ENCODE peak calls at places on chromosomes 16 and 17, in five cellular contexts. One of them, this sample, is unnamed.

GRCh38 chr16:2025251-2025650 is 1.5 kb upstream of the NHERF2 start:
- DNase-seq in A673: no peak
- DNase-seq in pancreas: no peak
- DNase-seq in neuronal stem cell: no peak
- DNase-seq in colonic mucosa: no peak
- DNase-seq in this sample: no peak

GRCh38 chr16:72715267-72715666 is 332.7 kb downstream of the ZFHX3 start:
- DNase-seq in colonic mucosa: no peak
- DNase-seq in A673: no peak
- DNase-seq in neuronal stem cell: no peak
- DNase-seq in pancreas: no peak
- DNase-seq in this sample: no peak

GRCh38 chr16:2156025-2156848 is 655 bp downstream of the TRAF7 start:
- DNase-seq in pancreas: peak; percentile 39
- DNase-seq in colonic mucosa: peak; percentile 39
- DNase-seq in A673: peak; percentile 41
- DNase-seq in neuronal stem cell: no peak
- DNase-seq in this sample: peak; percentile 62

GRCh38 chr16:65315004-65315398 is 193.1 kb upstream of the CDH11 start:
- DNase-seq in colonic mucosa: peak; percentile 19
- DNase-seq in pancreas: no peak
- DNase-seq in A673: no peak
- DNase-seq in neuronal stem cell: no peak
- DNase-seq in this sample: peak; percentile 78

GRCh38 chr16:11329080-11329491 is 16.2 kb upstream of the RMI2 start:
- DNase-seq in A673: peak; percentile 54
- DNase-seq in pancreas: no peak
- DNase-seq in colonic mucosa: no peak
- DNase-seq in neuronal stem cell: no peak
- DNase-seq in this sample: no peak

GRCh38 chr16:84869464-84869863 is 49.7 kb downstream of the CRISPLD2 start:
- DNase-seq in A673: no peak
- DNase-seq in neuronal stem cell: no peak
- DNase-seq in colonic mucosa: no peak
- DNase-seq in pancreas: no peak
- DNase-seq in this sample: no peak

GRCh38 chr17:40827746-40828453 is 5.5 kb upstream of the KRT10 start:
- DNase-seq in pancreas: no peak
- DNase-seq in A673: peak; percentile 53
- DNase-seq in neuronal stem cell: no peak
- DNase-seq in colonic mucosa: no peak
- DNase-seq in this sample: no peak

GRCh38 chr17:8029121-8029520 is 9.7 kb upstream of the ALOX15B start:
- DNase-seq in colonic mucosa: no peak
- DNase-seq in neuronal stem cell: no peak
- DNase-seq in pancreas: no peak
- DNase-seq in A673: no peak
- DNase-seq in this sample: no peak

GRCh38 chr16:65754799-65755691 is 611.4 kb upstream of the CDH5 start:
- DNase-seq in A673: no peak
- DNase-seq in pancreas: no peak
- DNase-seq in colonic mucosa: peak; percentile 17
- DNase-seq in neuronal stem cell: no peak
- DNase-seq in this sample: no peak

GRCh38 chr17:27572665-27573064 is 58.3 kb upstream of the LGALS9 start:
- DNase-seq in pancreas: no peak
- DNase-seq in A673: no peak
- DNase-seq in neuronal stem cell: no peak
- DNase-seq in colonic mucosa: no peak
- DNase-seq in this sample: no peak

GRCh38 chr17:65518256-65518655 is 43.2 kb downstream of the AXIN2 start:
- DNase-seq in A673: no peak
- DNase-seq in neuronal stem cell: no peak
- DNase-seq in colonic mucosa: no peak
- DNase-seq in pancreas: no peak
- DNase-seq in this sample: no peak

GRCh38 chr16:726438-727290 is at the start of the genes CCDC78 and HAGHL:
- DNase-seq in neuronal stem cell: no peak
- DNase-seq in A673: peak; percentile 53
- DNase-seq in pancreas: no peak
- DNase-seq in colonic mucosa: peak; percentile 80
- DNase-seq in this sample: no peak

DNA sequence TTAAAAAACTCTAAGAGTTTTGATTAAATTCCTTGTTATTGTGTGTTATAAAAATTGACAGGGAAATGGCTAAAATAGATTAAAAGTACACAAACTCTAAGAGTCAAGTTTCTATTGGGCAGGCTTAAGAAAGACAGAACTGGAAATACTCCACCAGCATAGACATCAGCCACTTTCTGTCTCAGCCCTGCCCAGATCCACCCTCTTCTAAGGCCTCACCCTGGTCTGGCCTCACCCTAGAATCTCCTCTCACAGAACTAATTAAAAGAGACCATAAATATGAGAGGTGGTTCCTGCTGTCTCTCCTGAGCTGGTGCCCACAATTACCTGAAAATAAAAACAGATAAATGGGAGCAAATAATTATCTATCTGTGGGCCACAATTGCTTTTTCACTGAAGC is 1951.0 kb downstream of the TP53TG3F start:
- DNase-seq in neuronal stem cell: no peak
- DNase-seq in pancreas: no peak
- DNase-seq in colonic mucosa: no peak
- DNase-seq in A673: no peak
- DNase-seq in this sample: no peak
- H3K4me1 ChIP-seq in neuronal stem cell: no peaks in the 10 kb centered on the region
- H3K4me1 ChIP-seq in pancreas: no peaks in the 10 kb centered on the region
- H3K4me1 ChIP-seq in colonic mucosa: no peaks in the 10 kb centered on the region
- H3K4me1 ChIP-seq in A673: no peaks in the 10 kb centered on the region
- H3K4me1 ChIP-seq in this sample: no peaks in the 10 kb centered on the region

GRCh38 chr16:67533024-67533560 is 4.5 kb downstream of the RIPOR1 start:
- DNase-seq in colonic mucosa: no peak
- DNase-seq in A673: no peak
- DNase-seq in neuronal stem cell: no peak
- DNase-seq in pancreas: no peak
- DNase-seq in this sample: no peak
- H3K4me1 ChIP-seq in colonic mucosa: peaks cover 14% of the 10 kb centered on the region
- H3K4me1 ChIP-seq in A673: peaks cover 21% of the 10 kb centered on the region
- H3K4me1 ChIP-seq in neuronal stem cell: peaks cover 14% of the 10 kb centered on the region
- H3K4me1 ChIP-seq in pancreas: peaks cover 11% of the 10 kb centered on the region
- H3K4me1 ChIP-seq in this sample: no peaks in the 10 kb centered on the region

GRCh38 chr16:23293016-23293415 is 9.1 kb upstream of the SCNN1B start:
- DNase-seq in colonic mucosa: no peak
- DNase-seq in pancreas: no peak
- DNase-seq in A673: no peak
- DNase-seq in neuronal stem cell: no peak
- DNase-seq in this sample: no peak
- H3K4me1 ChIP-seq in colonic mucosa: no peaks in the 10 kb centered on the region
- H3K4me1 ChIP-seq in pancreas: no peaks in the 10 kb centered on the region
- H3K4me1 ChIP-seq in A673: no peaks in the 10 kb centered on the region
- H3K4me1 ChIP-seq in neuronal stem cell: no peaks in the 10 kb centered on the region
- H3K4me1 ChIP-seq in this sample: no peaks in the 10 kb centered on the region

GRCh38 chr17:50051082-50051576 is 4.8 kb upstream of the ITGA3 start:
- DNase-seq in A673: peak; percentile 67
- DNase-seq in pancreas: no peak
- DNase-seq in colonic mucosa: no peak
- DNase-seq in neuronal stem cell: no peak
- DNase-seq in this sample: no peak

GRCh38 chr17:50052241-50052788 is 3.6 kb upstream of the ITGA3 start:
- DNase-seq in pancreas: no peak
- DNase-seq in neuronal stem cell: no peak
- DNase-seq in A673: no peak
- DNase-seq in colonic mucosa: peak; percentile 47
- DNase-seq in this sample: no peak

GRCh38 chr17:50053654-50053960 is 2.3 kb upstream of the ITGA3 start:
- DNase-seq in A673: no peak
- DNase-seq in neuronal stem cell: no peak
- DNase-seq in colonic mucosa: no peak
- DNase-seq in pancreas: no peak
- DNase-seq in this sample: no peak

GRCh38 chr17:50051606-50052005 is 4.3 kb upstream of the ITGA3 start:
- DNase-seq in colonic mucosa: no peak
- DNase-seq in pancreas: no peak
- DNase-seq in neuronal stem cell: no peak
- DNase-seq in A673: no peak
- DNase-seq in this sample: no peak

GRCh38 chr17:50052822-50053653 is 2.9 kb upstream of the ITGA3 start:
- DNase-seq in pancreas: peak; percentile 33
- DNase-seq in neuronal stem cell: no peak
- DNase-seq in colonic mucosa: peak; percentile 46
- DNase-seq in A673: no peak
- DNase-seq in this sample: peak; percentile 68
- H3K4me1 ChIP-seq in pancreas: peaks cover 22% of the 10 kb centered on the region
- H3K4me1 ChIP-seq in neuronal stem cell: peaks cover 6% of the 10 kb centered on the region
- H3K4me1 ChIP-seq in colonic mucosa: peaks cover 5% of the 10 kb centered on the region
- H3K4me1 ChIP-seq in A673: peaks cover 10% of the 10 kb centered on the region
- H3K4me1 ChIP-seq in this sample: peaks cover 46% of the 10 kb centered on the region

DNA sequence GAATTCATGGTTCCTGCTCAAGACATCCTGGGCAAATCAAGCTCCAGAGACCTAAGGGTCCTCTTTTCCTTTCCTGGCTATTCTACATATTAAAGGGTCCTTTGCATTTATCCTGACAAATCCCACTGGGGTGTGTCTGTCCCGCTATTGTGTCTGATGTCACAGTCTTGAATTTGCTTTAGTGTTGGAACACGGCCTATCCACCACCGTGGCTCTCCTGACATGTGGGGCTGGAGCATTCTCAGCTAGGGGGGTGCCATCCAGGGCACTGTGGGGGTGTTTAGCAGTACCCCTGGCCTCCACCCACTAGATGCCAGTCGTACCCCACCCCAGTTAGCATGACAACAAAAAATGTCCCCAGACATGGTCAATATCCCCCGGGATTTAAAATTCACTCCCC is 92.9 kb downstream of the IRF8 start:
- DNase-seq in A673: no peak
- DNase-seq in colonic mucosa: no peak
- DNase-seq in neuronal stem cell: no peak
- DNase-seq in pancreas: no peak
- DNase-seq in this sample: no peak
- H3K4me1 ChIP-seq in A673: peaks cover 11% of the 10 kb centered on the region
- H3K4me1 ChIP-seq in colonic mucosa: peaks cover 2% of the 10 kb centered on the region
- H3K4me1 ChIP-seq in neuronal stem cell: peaks cover 4% of the 10 kb centered on the region
- H3K4me1 ChIP-seq in pancreas: no peaks in the 10 kb centered on the region
- H3K4me1 ChIP-seq in this sample: no peaks in the 10 kb centered on the region

GRCh38 chr16:57893559-57894389 is 77.2 kb downstream of the CNGB1 start:
- DNase-seq in colonic mucosa: peak; percentile 44
- DNase-seq in neuronal stem cell: no peak
- DNase-seq in A673: no peak
- DNase-seq in pancreas: peak; percentile 27
- DNase-seq in this sample: no peak

GRCh38 chr16:57898961-57899360 is 72.0 kb downstream of the CNGB1 start:
- DNase-seq in colonic mucosa: no peak
- DNase-seq in A673: no peak
- DNase-seq in pancreas: no peak
- DNase-seq in neuronal stem cell: peak; percentile 48
- DNase-seq in this sample: no peak

GRCh38 chr16:57899771-57900661 is 70.9 kb downstream of the CNGB1 start:
- DNase-seq in colonic mucosa: peak; percentile 72
- DNase-seq in neuronal stem cell: peak; percentile 67
- DNase-seq in A673: peak; percentile 79
- DNase-seq in pancreas: peak; percentile 59
- DNase-seq in this sample: peak; percentile 79

GRCh38 chr16:57894390-57895080 is 76.4 kb downstream of the CNGB1 start:
- DNase-seq in neuronal stem cell: no peak
- DNase-seq in A673: no peak
- DNase-seq in pancreas: no peak
- DNase-seq in colonic mucosa: no peak
- DNase-seq in this sample: no peak

GRCh38 chr16:57897053-57897784 is 73.7 kb downstream of the CNGB1 start:
- DNase-seq in colonic mucosa: no peak
- DNase-seq in neuronal stem cell: no peak
- DNase-seq in pancreas: no peak
- DNase-seq in A673: no peak
- DNase-seq in this sample: no peak
- H3K4me1 ChIP-seq in colonic mucosa: no peaks in the 10 kb centered on the region
- H3K4me1 ChIP-seq in neuronal stem cell: peaks cover 5% of the 10 kb centered on the region
- H3K4me1 ChIP-seq in pancreas: no peaks in the 10 kb centered on the region
- H3K4me1 ChIP-seq in A673: no peaks in the 10 kb centered on the region
- H3K4me1 ChIP-seq in this sample: no peaks in the 10 kb centered on the region

GRCh38 chr17:1216209-1216937 is 36.6 kb upstream of the ABR start:
- DNase-seq in neuronal stem cell: no peak
- DNase-seq in pancreas: no peak
- DNase-seq in colonic mucosa: no peak
- DNase-seq in A673: no peak
- DNase-seq in this sample: no peak

GRCh38 chr17:1208966-1209365 is 29.2 kb upstream of the ABR start:
- DNase-seq in colonic mucosa: peak; percentile 50
- DNase-seq in neuronal stem cell: no peak
- DNase-seq in A673: no peak
- DNase-seq in pancreas: no peak
- DNase-seq in this sample: no peak

GRCh38 chr17:1217030-1217429 is 37.2 kb upstream of the ABR start:
- DNase-seq in pancreas: no peak
- DNase-seq in A673: no peak
- DNase-seq in neuronal stem cell: no peak
- DNase-seq in colonic mucosa: no peak
- DNase-seq in this sample: no peak

GRCh38 chr17:1206016-1206787 is 26.4 kb upstream of the ABR start:
- DNase-seq in pancreas: no peak
- DNase-seq in neuronal stem cell: no peak
- DNase-seq in A673: no peak
- DNase-seq in colonic mucosa: no peak
- DNase-seq in this sample: no peak

GRCh38 chr17:1211287-1211686 is 31.5 kb upstream of the ABR start:
- DNase-seq in A673: no peak
- DNase-seq in neuronal stem cell: no peak
- DNase-seq in colonic mucosa: no peak
- DNase-seq in pancreas: no peak
- DNase-seq in this sample: no peak
- H3K4me1 ChIP-seq in A673: no peaks in the 10 kb centered on the region
- H3K4me1 ChIP-seq in neuronal stem cell: no peaks in the 10 kb centered on the region
- H3K4me1 ChIP-seq in colonic mucosa: peaks cover 11% of the 10 kb centered on the region
- H3K4me1 ChIP-seq in pancreas: peaks cover 4% of the 10 kb centered on the region
- H3K4me1 ChIP-seq in this sample: no peaks in the 10 kb centered on the region

DNA sequence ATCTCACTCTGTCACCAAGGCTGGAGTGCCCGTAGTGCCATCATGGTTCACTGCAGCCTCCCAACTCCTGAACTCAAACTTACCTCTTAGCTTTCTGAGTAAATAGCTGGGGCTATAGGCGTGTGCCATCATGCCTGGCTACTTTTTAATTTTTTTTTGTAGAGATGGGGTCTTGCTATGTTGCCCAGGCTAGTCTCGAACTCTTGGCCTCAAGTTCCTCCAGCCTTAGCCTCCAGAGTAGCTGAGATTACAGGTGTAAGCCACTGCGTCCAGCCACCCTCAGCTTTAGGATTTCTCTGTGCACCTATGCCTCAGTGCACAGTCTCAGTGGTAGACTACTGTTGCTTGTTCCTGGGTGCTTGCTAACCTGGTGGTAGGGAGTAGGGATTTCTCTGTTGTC is 5.5 kb downstream of the SLC7A6 start:
- DNase-seq in neuronal stem cell: no peak
- DNase-seq in colonic mucosa: no peak
- DNase-seq in pancreas: no peak
- DNase-seq in A673: no peak
- DNase-seq in this sample: no peak
- H3K4me1 ChIP-seq in neuronal stem cell: peaks cover 9% of the 10 kb centered on the region
- H3K4me1 ChIP-seq in colonic mucosa: peaks cover 12% of the 10 kb centered on the region
- H3K4me1 ChIP-seq in pancreas: peaks cover 4% of the 10 kb centered on the region
- H3K4me1 ChIP-seq in A673: peaks cover 11% of the 10 kb centered on the region
- H3K4me1 ChIP-seq in this sample: no peaks in the 10 kb centered on the region

GRCh38 chr17:70872194-70872593 is 702.9 kb downstream of the KCNJ2 start:
- DNase-seq in A673: no peak
- DNase-seq in colonic mucosa: no peak
- DNase-seq in pancreas: no peak
- DNase-seq in neuronal stem cell: no peak
- DNase-seq in this sample: no peak
- H3K4me1 ChIP-seq in A673: no peaks in the 10 kb centered on the region
- H3K4me1 ChIP-seq in colonic mucosa: no peaks in the 10 kb centered on the region
- H3K4me1 ChIP-seq in pancreas: peaks cover 6% of the 10 kb centered on the region
- H3K4me1 ChIP-seq in neuronal stem cell: peaks cover 2% of the 10 kb centered on the region
- H3K4me1 ChIP-seq in this sample: no peaks in the 10 kb centered on the region

GRCh38 chr16:27408012-27408601 is 6.1 kb downstream of the IL21R start:
- DNase-seq in neuronal stem cell: no peak
- DNase-seq in colonic mucosa: no peak
- DNase-seq in pancreas: no peak
- DNase-seq in A673: no peak
- DNase-seq in this sample: no peak
- H3K4me1 ChIP-seq in neuronal stem cell: peaks cover 7% of the 10 kb centered on the region
- H3K4me1 ChIP-seq in colonic mucosa: no peaks in the 10 kb centered on the region
- H3K4me1 ChIP-seq in pancreas: no peaks in the 10 kb centered on the region
- H3K4me1 ChIP-seq in A673: no peaks in the 10 kb centered on the region
- H3K4me1 ChIP-seq in this sample: no peaks in the 10 kb centered on the region